ENCODE peak calls at places on chromosomes 6 and 20, in ten cellular contexts. L is heart right ventricle, Z is MM.1S, G is DND-41, K is A549, B is mesendoderm, E is right cardiac atrium, V is PC-3, I is gastrocnemius medialis, F is Peyer's patch. Y is an unnamed sample.

GRCh38 chr6:153214439-153214838 is 83.4 kb upstream of the RGS17 start:
- DNase-seq in G (no peak), B (peak; percentile 5), E (no peak), K (no peak), I (no peak), Z (no peak), L (no peak), F (no peak), V (no peak), Y (no peak)

GRCh38 chr6:134446228-134446848 is 128.4 kb upstream of the SGK1 start:
- DNase-seq in E (no peak), G (no peak), B (no peak), V (no peak), Z (no peak), F (no peak), L (no peak), K (no peak), I (no peak), Y (no peak)

GRCh38 chr6:159819932-159820640 is 20.0 kb downstream of the PNLDC1 start:
- DNase-seq in F (peak; percentile 32), I (no peak), L (no peak), G (peak; percentile 96), Z (peak; percentile 74), V (no peak), E (no peak), B (no peak), K (no peak), Y (peak; percentile 99)

GRCh38 chr20:51372176-51372803 is 170.2 kb downstream of the NFATC2 start:
- DNase-seq in Z (peak; percentile 41), K (peak; percentile 91), V (peak; percentile 96), F (peak; percentile 52), G (peak; percentile 18), L (peak; percentile 54), E (peak; percentile 65), I (peak; percentile 42), B (peak; percentile 85), Y (no peak)

GRCh38 chr20:7272512-7272911 is 505.0 kb downstream of the BMP2 start:
- DNase-seq in Z (no peak), K (no peak), F (no peak), E (no peak), G (no peak), I (no peak), V (peak; percentile 35), B (peak; percentile 58), L (no peak), Y (no peak)

GRCh38 chr6:112881027-112881426 is 533.9 kb downstream of the RFPL4B start:
- DNase-seq in E (no peak), L (no peak), K (no peak), G (no peak), F (no peak), Z (no peak), B (no peak), I (no peak), V (no peak), Y (no peak)

GRCh38 chr20:20594171-20594530 is 118.3 kb downstream of the RALGAPA2 start:
- DNase-seq in B (peak; percentile 29), L (no peak), F (no peak), Z (peak; percentile 38), V (peak; percentile 59), K (peak; percentile 27), E (no peak), G (no peak), I (no peak), Y (peak; percentile 25)

GRCh38 chr20:61429458-61430227 is 177.6 kb downstream of the CDH4 start:
- DNase-seq in B (no peak), I (no peak), E (no peak), Z (no peak), V (no peak), F (no peak), G (no peak), K (no peak), L (no peak), Y (no peak)

DNA sequence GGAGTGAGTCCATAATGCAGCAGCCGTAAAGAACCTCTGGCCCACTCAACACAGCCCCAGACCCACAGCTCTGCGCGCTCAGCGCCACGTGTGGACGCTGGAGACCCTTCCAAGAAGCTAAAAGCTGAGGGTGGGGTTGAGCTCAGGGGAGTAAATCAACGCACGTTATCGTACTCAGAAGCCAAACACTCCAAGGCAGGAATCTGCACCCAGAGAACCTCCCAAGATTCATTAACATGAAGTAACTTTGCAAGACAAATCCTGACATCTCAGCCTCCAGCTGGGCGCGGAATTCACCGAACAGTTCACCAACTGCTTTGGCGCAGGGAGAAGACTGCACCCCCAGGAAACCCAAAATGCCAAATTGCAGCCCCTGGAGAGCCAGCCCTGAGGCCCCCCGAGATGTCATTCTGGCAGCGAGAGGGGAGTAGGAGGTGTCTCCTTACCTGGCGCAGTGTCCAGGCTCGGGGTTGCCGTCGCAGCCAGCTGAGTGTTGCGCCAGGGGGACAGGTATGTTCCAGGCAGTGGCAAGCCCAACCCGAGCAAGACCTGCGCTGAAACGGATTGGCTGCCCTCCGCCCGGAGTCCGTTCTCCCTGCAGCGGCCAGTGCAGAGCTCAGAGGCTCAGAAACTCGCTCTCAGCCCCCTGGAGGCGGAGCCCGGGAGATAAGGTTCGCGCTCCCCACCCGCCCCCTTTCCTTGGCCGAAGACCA is at the start of gene COL21A1:
- DNase-seq in V (peak; percentile 61), G (no peak), Z (no peak), B (peak; percentile 93), I (peak; percentile 15), L (peak; percentile 58), E (peak; percentile 50), F (no peak), K (peak; percentile 28), Y (no peak)
- H3K4me3 ChIP-seq in V (peak within 1 kb of the TSS; percentile 72), G (no peak within 1 kb of the TSS), Z (no peak within 1 kb of the TSS), B (peak within 1 kb of the TSS; percentile 13), I (peak within 1 kb of the TSS; percentile 45), L (peak within 1 kb of the TSS; percentile 55), E (peak within 1 kb of the TSS; percentile 52), F (peak within 1 kb of the TSS; percentile 41), K (peak within 1 kb of the TSS; percentile 46), Y (no peak within 1 kb of the TSS)

DNA sequence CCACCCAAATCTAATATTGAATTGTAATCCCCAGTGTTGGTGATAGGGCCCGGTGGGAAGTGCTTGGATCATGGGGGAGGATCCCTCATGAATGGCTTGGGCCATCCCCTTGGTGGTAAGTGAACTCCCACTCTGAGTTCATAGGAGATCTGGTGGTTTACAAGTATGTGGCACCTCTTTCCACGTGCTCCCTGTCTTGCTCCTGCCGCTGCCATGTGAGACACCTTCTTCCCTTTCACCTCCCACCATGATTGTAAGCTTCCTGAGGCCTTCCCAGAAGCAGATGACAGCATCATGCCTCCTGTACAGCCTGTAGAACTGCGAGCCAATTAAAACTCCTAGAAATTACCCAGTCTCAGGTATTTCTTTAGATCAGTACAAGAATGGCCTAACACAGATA is 150.8 kb downstream of the SH3BGRL2 start:
- DNase-seq in E (no peak), L (no peak), F (no peak), K (no peak), I (no peak), G (no peak), Z (no peak), B (no peak), V (no peak), Y (no peak)
- H3K4me3 ChIP-seq in E (no peak overlapping the region), L (no peak overlapping the region), F (no peak overlapping the region), K (no peak overlapping the region), I (no peak overlapping the region), G (no peak overlapping the region), Z (no peak overlapping the region), B (no peak overlapping the region), V (no peak overlapping the region), Y (no peak overlapping the region)

GRCh38 chr6:2257358-2257757 is 12.0 kb upstream of the GMDS start:
- DNase-seq in I (no peak), B (no peak), G (no peak), K (no peak), F (no peak), V (peak; percentile 18), L (no peak), E (peak; percentile 32), Z (no peak), Y (no peak)

GRCh38 chr6:2258112-2258511 is 12.7 kb upstream of the GMDS start:
- DNase-seq in V (no peak), L (no peak), I (no peak), B (no peak), G (no peak), E (no peak), K (no peak), F (no peak), Z (no peak), Y (no peak)

GRCh38 chr6:2259574-2259973 is 14.2 kb upstream of the GMDS start:
- DNase-seq in B (no peak), Z (no peak), G (no peak), F (no peak), K (no peak), E (no peak), L (no peak), I (no peak), V (no peak), Y (no peak)

GRCh38 chr6:2254747-2255146 is 9.3 kb upstream of the GMDS start:
- DNase-seq in F (no peak), G (no peak), I (no peak), B (no peak), K (no peak), L (no peak), E (no peak), Z (no peak), V (no peak), Y (no peak)

GRCh38 chr6:2259002-2259494 is 13.6 kb upstream of the GMDS start:
- DNase-seq in L (no peak), F (no peak), E (no peak), G (no peak), K (no peak), V (peak; percentile 40), I (no peak), B (no peak), Z (no peak), Y (no peak)
- H3K4me3 ChIP-seq in L (no peak overlapping the region), F (peak overlapping the region; percentile 16), E (no peak overlapping the region), G (no peak overlapping the region), K (no peak overlapping the region), V (no peak overlapping the region), I (no peak overlapping the region), B (no peak overlapping the region), Z (no peak overlapping the region), Y (no peak overlapping the region)

DNA sequence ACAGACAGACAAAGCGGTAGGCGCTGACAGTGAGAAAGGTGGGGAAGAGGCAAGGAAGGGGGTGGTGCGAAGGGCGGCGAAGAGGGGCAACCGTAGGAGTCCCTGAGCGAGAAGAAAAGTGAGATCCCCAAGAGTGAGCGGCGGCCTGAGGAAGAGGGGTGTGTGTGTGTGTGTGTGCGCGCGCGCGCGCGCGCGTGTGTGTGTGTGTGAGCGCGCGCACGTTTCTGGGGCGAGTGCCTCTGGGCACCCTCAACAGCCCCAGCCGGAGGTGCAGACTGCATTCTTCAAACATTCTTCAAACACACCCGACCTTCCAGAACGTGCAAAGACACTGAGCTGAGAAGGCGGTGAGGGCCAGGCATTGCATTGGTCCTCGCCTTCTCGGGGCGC is 76.2 kb upstream of the FOXP4 start:
- DNase-seq in Z (no peak), V (no peak), E (no peak), I (no peak), F (no peak), G (no peak), L (no peak), B (peak; percentile 72), K (no peak), Y (no peak)
- H3K4me3 ChIP-seq in Z (no peak overlapping the region), V (no peak overlapping the region), E (peak overlapping the region; percentile 22), I (no peak overlapping the region), F (peak overlapping the region; percentile 38), G (no peak overlapping the region), L (peak overlapping the region; percentile 24), B (peak overlapping the region; percentile 28), K (no peak overlapping the region), Y (no peak overlapping the region)